ENCODE peak calls at places on chromosome 20, in six cellular contexts. E is coronary artery, N is neural crest cell, K is epithelial cell of esophagus, H is stomach, V is AG04450. M is an unnamed sample.

GRCh38 chr20:62087227-62087626 is 21.5 kb upstream of the TAF4 start:
- DNase-seq in E (no peak), K (no peak), H (no peak), N (no peak), V (no peak), M (no peak)

GRCh38 chr20:5996765-5997164 is 46.3 kb downstream of the MCM8 start:
- DNase-seq in K (no peak), H (no peak), V (no peak), N (no peak), E (no peak), M (no peak)

GRCh38 chr20:24160563-24161355 is 172.2 kb upstream of the GGTLC1 start:
- DNase-seq in N (peak), V (peak), E (no peak), K (peak), H (peak), M (no peak)

GRCh38 chr20:2754426-2754825 is 46.0 kb downstream of the CPXM1 start:
- DNase-seq in E (no peak), H (no peak), V (no peak), K (no peak), N (no peak), M (no peak)

GRCh38 chr20:15789083-15789482 is 784.2 kb downstream of the KIF16B start:
- DNase-seq in E (no peak), V (no peak), K (no peak), N (no peak), H (no peak), M (no peak)

GRCh38 chr20:2617099-2617714 is 35.2 kb upstream of the NOP56 start:
- DNase-seq in N (no peak), E (no peak), V (no peak), K (no peak), H (no peak), M (no peak)

GRCh38 chr20:8156603-8157079 is 24.6 kb downstream of the PLCB1 start:
- DNase-seq in V (no peak), H (no peak), K (peak), E (no peak), N (no peak), M (no peak)

GRCh38 chr20:62605996-62606395 is 36.3 kb upstream of the SLCO4A1 start:
- DNase-seq in V (no peak), E (no peak), N (no peak), H (peak), K (no peak), M (no peak)

GRCh38 chr20:32140603-32141002 is 31.1 kb downstream of the TM9SF4 start:
- DNase-seq in N (no peak), H (no peak), E (no peak), V (no peak), K (no peak), M (no peak)

GRCh38 chr20:48758206-48758820 is 69.5 kb downstream of the PREX1 start:
- DNase-seq in E (no peak), H (no peak), V (no peak), N (no peak), K (no peak), M (no peak)

GRCh38 chr20:51583499-51583898 is 41.0 kb upstream of the NFATC2 start:
- DNase-seq in N (no peak), H (no peak), E (no peak), K (no peak), V (no peak), M (no peak)

GRCh38 chr20:12699374-12700228 is 309.2 kb upstream of the SPTLC3 start:
- DNase-seq in E (no peak), H (no peak), K (no peak), V (no peak), N (no peak), M (no peak)

GRCh38 chr20:8808180-8808535 is 260.7 kb upstream of the PLCB4 start:
- DNase-seq in K (no peak), H (peak), V (no peak), N (no peak), E (no peak), M (no peak)

GRCh38 chr20:37502654-37503053 is 18.4 kb upstream of the NNAT start:
- DNase-seq in V (no peak), E (no peak), K (no peak), H (no peak), N (no peak), M (no peak)

GRCh38 chr20:61801857-61802442 is 263.7 kb downstream of the TAF4 start:
- DNase-seq in V (no peak), K (no peak), E (no peak), N (no peak), H (no peak), M (no peak)

GRCh38 chr20:12207875-12208274 is 290.2 kb downstream of the BTBD3 start:
- DNase-seq in H (peak), V (peak), K (peak), N (peak), E (no peak), M (no peak)

GRCh38 chr20:25195962-25196700 is 619 bp downstream of the ENTPD6 start:
- DNase-seq in V (no peak), K (peak), H (peak), N (peak), E (no peak), M (no peak)

GRCh38 chr20:25194333-25194972 is 1.1 kb upstream of the ENTPD6 start:
- DNase-seq in N (no peak), V (no peak), K (no peak), H (no peak), E (no peak), M (no peak)

GRCh38 chr20:25196701-25197120 is 1.2 kb downstream of the ENTPD6 start:
- DNase-seq in V (no peak), K (no peak), N (no peak), H (no peak), E (no peak), M (no peak)

GRCh38 chr20:25197173-25197869 is 1.8 kb downstream of the ENTPD6 start:
- DNase-seq in H (no peak), E (no peak), V (no peak), K (no peak), N (no peak), M (no peak)

GRCh38 chr20:25195014-25195961 is at the start of gene ENTPD6:
- DNase-seq in E (peak), H (peak), V (peak), N (peak), K (peak), M (peak)
- TF ChIP-seq CTCF in E (no peak), H (no peak), V (peak), N (no peak), K (no peak), M (no peak)

DNA sequence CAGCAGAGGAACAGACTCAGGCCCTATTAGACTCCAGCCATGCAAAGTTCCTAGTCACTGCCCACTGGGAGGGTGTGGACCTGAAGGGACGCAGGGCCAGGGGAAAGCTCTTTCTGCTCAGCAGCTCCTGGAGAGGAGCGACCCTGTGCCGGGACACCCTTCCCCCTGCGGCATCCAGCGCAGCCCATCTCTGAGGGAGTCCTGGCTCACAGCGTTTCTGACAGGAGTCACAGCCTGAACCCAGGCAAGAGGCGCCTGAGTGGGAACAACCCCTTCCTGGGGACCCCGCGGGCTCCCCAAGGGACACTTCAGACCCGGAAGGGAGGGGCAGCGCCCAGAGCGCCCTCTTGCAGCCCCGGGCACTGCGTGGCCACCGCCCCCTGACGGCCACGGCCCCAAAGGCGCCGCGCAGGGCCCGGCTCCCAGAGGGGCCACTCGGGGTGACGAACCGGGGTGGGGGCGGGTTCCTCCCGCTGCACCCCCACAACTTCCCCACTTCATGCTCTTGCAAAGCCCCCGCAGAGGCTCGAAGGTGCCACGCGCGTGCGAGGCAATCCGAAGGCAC is 853 bp downstream of the UCKL1 start:
- DNase-seq in H (no peak), V (no peak), N (peak), E (no peak), K (peak), M (no peak)
- TF ChIP-seq CTCF in H (no peak), V (peak), N (peak), E (no peak), K (no peak), M (peak)

GRCh38 chr20:49821381-49821780 is 8.8 kb downstream of the SLC9A8 start:
- DNase-seq in K (no peak), V (no peak), N (no peak), H (no peak), E (no peak), M (no peak)
- TF ChIP-seq CTCF in K (no peak), V (no peak), N (no peak), H (no peak), E (no peak), M (no peak)

GRCh38 chr20:35884541-35884865 is 69.8 kb downstream of the SCAND1 start:
- DNase-seq in H (no peak), K (no peak), E (no peak), V (no peak), N (no peak), M (no peak)
- TF ChIP-seq CTCF in H (no peak), K (no peak), E (no peak), V (no peak), N (no peak), M (peak)

DNA sequence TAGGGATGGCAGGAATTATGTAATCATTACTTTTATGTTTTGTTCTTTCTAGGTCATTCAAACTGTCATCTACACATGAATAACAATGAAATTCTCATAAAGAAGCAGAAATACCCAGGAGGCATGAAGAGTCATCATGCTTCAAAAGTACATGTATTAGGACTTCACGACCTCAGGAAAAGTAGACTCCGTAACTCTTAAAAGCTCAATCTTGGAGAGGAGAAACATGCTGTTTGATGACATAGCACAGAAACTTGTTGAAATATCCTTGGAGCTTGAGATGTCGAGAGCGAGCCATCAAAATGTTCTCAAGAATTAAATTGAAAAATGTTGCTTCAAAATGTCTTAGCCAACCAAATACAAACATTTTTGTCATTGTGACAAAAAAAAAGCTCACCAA is 28.3 kb upstream of the ANKEF1 start:
- DNase-seq in N (no peak), H (no peak), K (no peak), V (no peak), E (no peak), M (no peak)
- TF ChIP-seq CTCF in N (no peak), H (no peak), K (no peak), V (no peak), E (no peak), M (no peak)

DNA sequence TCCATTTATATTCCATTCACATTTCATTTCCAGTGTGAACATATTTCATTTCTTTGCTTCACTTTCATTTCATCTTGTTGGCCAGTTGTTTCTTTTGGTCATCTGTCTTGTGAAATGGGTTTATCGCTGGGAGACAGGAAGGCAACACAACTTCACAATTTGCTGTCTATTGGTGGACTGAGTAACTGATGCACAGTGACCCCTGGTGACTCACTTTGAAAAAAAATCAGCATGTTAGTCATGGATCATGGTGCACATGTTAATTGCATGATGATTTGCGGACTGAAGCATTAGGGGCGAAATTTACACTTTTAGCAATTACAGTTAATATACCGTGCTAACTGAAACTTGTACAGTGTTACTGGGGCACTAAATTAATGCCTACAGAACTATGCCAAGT is 37.1 kb downstream of the SLC24A3 start:
- DNase-seq in E (no peak), H (no peak), V (no peak), K (peak), N (no peak), M (peak)
- TF ChIP-seq CTCF in E (no peak), H (no peak), V (no peak), K (no peak), N (no peak), M (peak)

GRCh38 chr20:34875657-34876160 is 703 bp upstream of the ACSS2 start:
- DNase-seq in H (no peak), N (no peak), K (no peak), V (no peak), E (no peak), M (no peak)

GRCh38 chr20:34874094-34874654 is 1.5 kb upstream of the GGT7 start:
- DNase-seq in N (peak), K (peak), H (peak), E (peak), V (peak), M (peak)

GRCh38 chr20:34873583-34874093 is 982 bp upstream of the GGT7 start:
- DNase-seq in E (no peak), H (no peak), K (no peak), N (no peak), V (no peak), M (no peak)

GRCh38 chr20:34877002-34877264 is 521 bp downstream of the ACSS2 start:
- DNase-seq in E (no peak), V (no peak), K (no peak), N (no peak), H (no peak), M (no peak)

GRCh38 chr20:34876161-34877001 is at the start of gene ACSS2:
- DNase-seq in N (peak), K (peak), E (peak), H (peak), V (peak), M (peak)
- TF ChIP-seq CTCF in N (no peak), K (no peak), E (no peak), H (no peak), V (no peak), M (no peak)

DNA sequence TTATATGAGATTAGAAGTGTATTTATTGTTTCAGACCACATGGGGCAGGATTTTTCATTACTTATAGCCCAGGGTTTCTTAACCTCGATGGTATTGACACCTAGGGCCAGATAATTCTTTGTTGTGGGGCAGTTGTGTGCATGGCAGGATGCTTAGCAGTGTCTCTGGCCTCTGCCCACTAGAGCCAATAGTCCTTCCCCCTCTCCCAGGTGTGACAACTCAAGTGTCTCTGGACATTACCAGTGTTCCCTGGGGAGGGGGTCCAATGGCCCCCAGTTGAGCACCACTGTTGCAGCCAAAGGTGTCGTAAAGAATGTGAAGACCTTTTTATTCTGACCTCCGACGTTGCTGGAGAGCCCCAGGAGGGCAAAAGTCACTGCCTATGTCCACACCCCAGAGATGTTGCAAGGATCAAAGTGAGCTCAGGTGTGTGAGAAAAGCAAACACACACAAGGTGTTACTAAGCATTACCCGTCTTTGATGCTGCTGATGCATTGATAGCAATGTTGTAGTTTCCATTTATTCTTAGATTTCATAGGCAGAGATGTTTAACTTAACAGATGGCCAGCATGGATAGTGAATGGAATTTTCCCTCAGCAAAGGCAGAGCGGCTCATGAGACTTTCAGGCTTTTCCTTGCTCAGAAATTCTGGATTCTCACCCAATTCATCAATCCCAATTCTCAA is 22.2 kb downstream of the BANF2 start:
- DNase-seq in K (peak), V (no peak), E (no peak), H (peak), N (no peak), M (no peak)
- TF ChIP-seq CTCF in K (no peak), V (peak), E (no peak), H (no peak), N (peak), M (no peak)